ENCODE peak calls at places on chromosome 2, in six cellular contexts. J is CD4-positive, alpha-beta T cell; Z is neural crest cell; W is AG09309; P is HFFc6; B is GM10248. T is an unnamed sample.

GRCh38 chr2:221999702-222000101 is 299.1 kb downstream of the PAX3 start:
- DNase-seq in J (no peak), W (no peak), P (peak), B (no peak), Z (no peak), T (no peak)

GRCh38 chr2:234245945-234246344 is 195.4 kb downstream of the SPP2 start:
- DNase-seq in W (no peak), J (no peak), Z (no peak), P (peak), B (no peak), T (no peak)

GRCh38 chr2:20542761-20543578 is 96.1 kb downstream of the RHOB start:
- DNase-seq in J (no peak), W (no peak), B (no peak), Z (no peak), P (no peak), T (no peak)

GRCh38 chr2:121558329-121558728 is 27.6 kb downstream of the RNU4ATAC start:
- DNase-seq in P (no peak), Z (no peak), J (no peak), B (no peak), W (no peak), T (no peak)

GRCh38 chr2:232384466-232384865 is 5.9 kb downstream of the ALPP start:
- DNase-seq in W (no peak), Z (no peak), P (no peak), J (no peak), B (no peak), T (no peak)

GRCh38 chr2:54073796-54074195 is 41.6 kb upstream of the ACYP2 start:
- DNase-seq in B (no peak), W (no peak), P (peak), J (no peak), Z (no peak), T (no peak)

GRCh38 chr2:56871641-56872040 is 687.9 kb downstream of the CCDC85A start:
- DNase-seq in Z (no peak), J (no peak), B (no peak), P (peak), W (no peak), T (no peak)

GRCh38 chr2:160478660-160479059 is 14.9 kb downstream of the RBMS1 start:
- DNase-seq in W (no peak), J (no peak), Z (no peak), P (no peak), B (no peak), T (no peak)

GRCh38 chr2:14263053-14263452 is 369.5 kb upstream of the LRATD1 start:
- DNase-seq in B (no peak), W (no peak), J (no peak), Z (no peak), P (no peak), T (no peak)

GRCh38 chr2:102764083-102764482 is 2.3 kb downstream of the TMEM182 start:
- DNase-seq in Z (no peak), J (no peak), B (no peak), W (no peak), P (no peak), T (no peak)

GRCh38 chr2:74532222-74532621 is 2.5 kb downstream of the HTRA2 start:
- DNase-seq in Z (no peak), W (no peak), B (no peak), J (no peak), P (peak), T (no peak)

GRCh38 chr2:111624401-111625156 is 259.4 kb downstream of the ANAPC1 start:
- DNase-seq in Z (no peak), W (peak), P (peak), J (no peak), B (no peak), T (no peak)

GRCh38 chr2:240932724-240933047 is 26.6 kb downstream of the CROCC2 start:
- DNase-seq in J (no peak), B (no peak), Z (no peak), P (no peak), W (no peak), T (no peak)

GRCh38 chr2:29517421-29517820 is 402.2 kb downstream of the CLIP4 start:
- DNase-seq in P (no peak), J (no peak), B (no peak), W (no peak), Z (no peak), T (no peak)

GRCh38 chr2:102000813-102001766 is 9.3 kb downstream of the IL1R2 start:
- DNase-seq in P (no peak), Z (no peak), J (no peak), B (no peak), W (no peak), T (no peak)

GRCh38 chr2:43745457-43745856 is 28.4 kb upstream of the DYNC2LI1 start:
- DNase-seq in W (no peak), P (peak), B (no peak), Z (no peak), J (no peak), T (no peak)

GRCh38 chr2:55590810-55591440 is 26.5 kb downstream of the PPP4R3B start:
- DNase-seq in J (no peak), P (peak), B (peak), W (peak), Z (no peak), T (no peak)

GRCh38 chr2:25939257-25939668 is 43.0 kb downstream of the KIF3C start:
- DNase-seq in W (no peak), Z (no peak), J (no peak), P (no peak), B (no peak), T (no peak)

GRCh38 chr2:70941186-70941585 is 5.5 kb downstream of the ATP6V1B1 start:
- DNase-seq in W (no peak), Z (no peak), P (no peak), J (no peak), B (no peak), T (no peak)

GRCh38 chr2:222747526-222748160 is 76.2 kb downstream of the MOGAT1 start:
- DNase-seq in W (no peak), J (no peak), B (peak), Z (no peak), P (no peak), T (no peak)

GRCh38 chr2:230134496-230135073 is 65.9 kb upstream of the SLC16A14 start:
- DNase-seq in W (peak), Z (no peak), B (no peak), J (no peak), P (peak), T (no peak)

GRCh38 chr2:64311948-64312621 is 141.9 kb upstream of the LGALSL start:
- DNase-seq in J (no peak), B (no peak), Z (peak), W (peak), P (peak), T (no peak)

GRCh38 chr2:28224648-28225471 is 167.8 kb upstream of the FOSL2 start:
- DNase-seq in Z (no peak), B (no peak), P (peak), J (no peak), W (peak), T (no peak)

GRCh38 chr2:144523606-144524131 is 3.8 kb upstream of the ZEB2 start:
- DNase-seq in W (no peak), P (no peak), Z (no peak), B (no peak), J (no peak), T (no peak)

GRCh38 chr2:29281086-29281485 is 165.9 kb downstream of the CLIP4 start:
- DNase-seq in Z (no peak), B (no peak), W (no peak), J (no peak), P (no peak), T (no peak)

GRCh38 chr2:69828913-69829242 is 582 bp upstream of the GMCL1 start:
- DNase-seq in W (no peak), B (no peak), J (no peak), Z (no peak), P (no peak), T (no peak)

GRCh38 chr2:12990523-12990922 is 273.8 kb downstream of the TRIB2 start:
- DNase-seq in W (no peak), J (no peak), Z (no peak), B (no peak), P (no peak), T (no peak)

GRCh38 chr2:1749489-1749748 is 5.1 kb upstream of the PXDN start:
- DNase-seq in P (no peak), Z (no peak), J (no peak), B (no peak), W (no peak), T (no peak)

GRCh38 chr2:208320686-208321085 is 54.6 kb downstream of the PIKFYVE start:
- DNase-seq in P (no peak), Z (no peak), W (no peak), B (peak), J (no peak), T (no peak)

GRCh38 chr2:183283176-183283575 is 158.9 kb downstream of the NUP35 start:
- DNase-seq in W (no peak), B (no peak), Z (no peak), P (no peak), J (no peak), T (no peak)

GRCh38 chr2:64262068-64262467 is 117.8 kb upstream of the PELI1 start:
- DNase-seq in J (no peak), W (no peak), P (no peak), B (no peak), Z (no peak), T (no peak)

GRCh38 chr2:192983173-192983572 is 788.4 kb upstream of the TMEFF2 start:
- DNase-seq in B (no peak), P (no peak), Z (no peak), J (no peak), W (no peak), T (no peak)

GRCh38 chr2:197294260-197294659 is 16.3 kb downstream of the ANKRD44 start:
- DNase-seq in Z (no peak), B (no peak), W (no peak), P (no peak), J (no peak), T (no peak)

GRCh38 chr2:25504266-25504665 is 162.5 kb upstream of the DNMT3A start:
- DNase-seq in B (no peak), W (no peak), Z (no peak), P (no peak), J (no peak), T (no peak)

GRCh38 chr2:101265893-101266499 is 13.3 kb downstream of the CNOT11 start:
- DNase-seq in J (no peak), W (no peak), P (no peak), Z (no peak), B (no peak), T (no peak)

GRCh38 chr2:98870516-98871158 is 65.4 kb downstream of the CRACDL start:
- DNase-seq in J (no peak), B (no peak), Z (no peak), W (no peak), P (no peak), T (no peak)

DNA sequence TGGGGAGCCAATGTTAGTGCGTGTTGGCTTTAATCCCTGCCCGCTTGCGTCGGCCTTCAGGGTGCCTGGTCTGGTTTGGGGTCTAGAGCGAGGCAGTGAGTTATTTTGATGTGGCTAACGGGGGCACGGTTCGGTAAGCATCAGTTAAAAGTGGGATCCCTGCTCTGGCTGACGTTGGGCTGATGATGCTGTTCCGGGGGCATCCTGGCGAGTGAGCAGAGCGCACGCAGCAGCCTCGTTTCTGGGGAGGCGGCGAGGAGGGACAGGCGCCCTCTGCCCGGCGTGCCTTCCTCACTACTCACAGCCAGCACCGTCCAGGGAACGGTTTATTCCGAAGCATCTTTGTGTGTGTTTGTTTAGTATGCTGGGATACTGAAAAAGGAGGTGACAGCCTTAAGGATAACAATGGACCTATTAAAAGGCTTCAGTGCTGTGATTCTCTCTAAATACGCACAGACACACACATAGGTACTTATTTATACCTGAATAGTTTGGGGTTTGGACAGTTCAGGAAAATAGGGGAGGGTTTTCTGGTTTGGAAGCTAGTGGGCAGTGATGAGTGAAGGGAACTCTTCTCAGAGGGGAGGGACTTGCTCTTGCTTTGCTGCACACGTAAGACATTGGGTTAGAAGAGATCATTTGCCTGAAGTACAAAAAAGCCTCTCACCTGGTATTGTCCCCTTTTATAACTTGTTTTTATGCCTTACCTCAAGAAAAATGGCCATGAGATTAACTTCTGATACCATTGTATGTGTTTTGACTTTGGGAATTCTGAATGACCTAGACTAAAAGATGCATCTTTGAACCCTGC is 2.1 kb downstream of the CRIM1 start:
- DNase-seq in W (no peak), P (peak), Z (peak), B (no peak), J (peak), T (no peak)
- TF ChIP-seq CTCF in W (peak), P (peak), Z (peak), B (no peak), J (no peak), T (peak)

GRCh38 chr2:167265722-167266121 is 377.4 kb downstream of the XIRP2 start:
- DNase-seq in P (no peak), W (no peak), Z (no peak), J (no peak), B (no peak), T (no peak)

GRCh38 chr2:167258712-167259111 is 370.4 kb downstream of the XIRP2 start:
- DNase-seq in W (no peak), P (no peak), B (no peak), J (no peak), Z (no peak), T (no peak)

GRCh38 chr2:167265004-167265403 is 376.7 kb downstream of the XIRP2 start:
- DNase-seq in P (no peak), Z (no peak), W (no peak), J (no peak), B (no peak), T (no peak)

GRCh38 chr2:167264380-167264779 is 376.1 kb downstream of the XIRP2 start:
- DNase-seq in B (no peak), J (no peak), W (no peak), Z (no peak), P (no peak), T (no peak)
- TF ChIP-seq CTCF in B (no peak), J (no peak), W (no peak), Z (peak), P (peak), T (peak)

DNA sequence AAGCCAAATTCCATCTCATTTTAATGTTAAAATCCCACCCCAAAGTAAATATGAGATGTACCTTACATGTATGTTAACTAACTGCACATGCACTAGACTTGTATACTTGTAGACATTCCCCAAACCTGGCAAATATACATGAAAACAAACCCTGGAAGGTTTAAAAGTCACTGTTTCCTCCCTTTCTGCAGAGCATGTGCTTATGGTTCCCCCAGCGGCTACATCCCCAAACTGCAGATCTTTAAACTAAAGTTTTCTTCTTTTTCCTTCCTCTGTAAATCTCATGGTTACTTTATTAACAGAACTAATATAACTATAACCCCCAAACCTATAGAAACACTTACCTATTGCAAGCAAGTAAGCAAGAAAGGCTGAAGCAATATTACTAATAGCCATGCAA is 731.5 kb downstream of the LRP1B start:
- DNase-seq in J (no peak), Z (no peak), W (no peak), B (no peak), P (no peak), T (no peak)
- TF ChIP-seq CTCF in J (no peak), Z (peak), W (peak), B (no peak), P (no peak), T (no peak)

DNA sequence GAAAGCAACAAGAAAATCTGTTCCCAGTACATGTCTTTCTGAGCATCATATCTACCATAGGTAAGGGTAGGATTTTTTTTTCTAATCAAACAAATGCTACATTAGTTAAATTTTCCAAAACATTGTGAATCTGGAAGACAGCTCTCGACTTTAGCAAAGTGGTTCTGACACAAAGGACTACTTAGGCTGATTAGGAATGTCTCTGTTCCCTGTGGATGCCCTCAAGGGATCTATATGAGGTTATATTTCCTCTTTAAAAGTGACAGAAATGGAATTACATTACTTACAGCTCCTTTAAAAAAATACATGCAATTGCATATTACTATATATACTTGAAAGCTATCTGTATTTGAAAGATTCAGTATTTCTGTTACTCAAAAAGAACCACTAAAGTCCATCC is 15.4 kb downstream of the NYAP2 start:
- DNase-seq in W (no peak), Z (no peak), J (no peak), P (no peak), B (no peak), T (no peak)
- TF ChIP-seq CTCF in W (no peak), Z (no peak), J (no peak), P (no peak), B (no peak), T (no peak)

DNA sequence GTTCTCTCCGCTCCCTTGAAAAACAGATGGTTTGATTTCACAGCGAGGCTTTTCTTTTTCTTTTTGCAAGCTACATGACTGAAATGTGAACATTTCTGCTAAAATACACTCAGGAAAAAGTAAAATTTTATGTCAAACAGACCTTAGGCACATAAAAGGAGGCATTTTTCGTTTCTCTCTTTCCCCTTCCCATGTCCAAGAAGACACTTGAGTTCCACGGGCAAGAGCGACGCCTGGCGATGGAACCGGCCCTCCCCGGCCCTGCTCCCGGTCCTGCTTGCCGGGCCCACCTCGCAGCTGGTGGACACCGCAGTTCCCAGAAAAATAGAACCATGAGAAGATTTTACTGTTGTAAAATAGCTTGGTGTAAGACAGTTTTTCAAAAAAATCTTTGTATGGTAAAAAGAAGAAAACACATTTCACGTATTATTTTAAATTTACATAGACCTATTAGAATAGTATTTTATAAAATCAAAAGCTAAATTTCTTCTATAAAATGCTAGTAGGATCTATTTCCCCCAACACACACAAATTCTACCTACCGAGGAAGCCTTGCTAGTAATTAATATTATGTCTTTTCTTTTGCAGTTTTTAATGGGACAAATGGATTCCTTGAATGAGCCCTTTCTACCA is 2.3 kb upstream of the ALKAL2 start:
- DNase-seq in W (peak), B (peak), P (peak), J (peak), Z (peak), T (peak)
- TF ChIP-seq CTCF in W (peak), B (peak), P (peak), J (peak), Z (peak), T (peak)

GRCh38 chr2:118495278-118495677 is 352.2 kb downstream of the EN1 start:
- DNase-seq in W (no peak), B (no peak), J (no peak), P (no peak), Z (no peak), T (no peak)

GRCh38 chr2:118490323-118490722 is 357.1 kb downstream of the EN1 start:
- DNase-seq in P (no peak), B (no peak), Z (no peak), J (no peak), W (no peak), T (no peak)

GRCh38 chr2:118496467-118496866 is 351.0 kb downstream of the EN1 start:
- DNase-seq in J (no peak), Z (no peak), B (no peak), P (no peak), W (no peak), T (no peak)

GRCh38 chr2:118489712-118490255 is 357.7 kb downstream of the EN1 start:
- DNase-seq in J (no peak), B (no peak), W (no peak), P (no peak), Z (no peak), T (no peak)

DNA sequence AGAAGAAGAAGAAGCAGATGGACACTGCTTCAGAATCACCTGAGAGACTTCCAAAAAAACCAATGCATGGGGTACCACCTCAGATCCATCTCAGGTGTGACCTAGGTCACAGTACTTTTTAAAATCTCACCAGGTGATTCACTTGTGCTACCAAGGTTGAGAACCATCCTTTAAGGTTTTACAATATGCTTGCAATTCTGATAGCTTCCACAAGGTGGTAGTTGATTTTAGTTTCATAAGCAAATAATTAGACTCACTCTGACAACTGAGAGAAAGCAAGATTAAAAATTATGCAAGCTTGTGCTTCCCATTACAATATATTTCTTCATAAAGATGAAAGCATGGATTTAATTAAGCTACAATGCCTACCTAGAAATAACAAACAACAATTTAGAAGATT is 355.1 kb downstream of the EN1 start:
- DNase-seq in J (no peak), Z (no peak), P (peak), W (no peak), B (no peak), T (no peak)
- TF ChIP-seq CTCF in J (no peak), Z (peak), P (peak), W (peak), B (peak), T (peak)

GRCh38 chr2:190635781-190636180 is 13.1 kb upstream of the NAB1 start:
- DNase-seq in B (no peak), Z (no peak), P (no peak), J (no peak), W (no peak), T (no peak)
- TF ChIP-seq CTCF in B (peak), Z (no peak), P (peak), J (no peak), W (peak), T (no peak)